ENCODE peak calls at places on chromosomes 13 and 19, in four cellular contexts. One of them, this sample, is unnamed.

GRCh38 chr19:29666634-29667389 is 1.6 kb downstream of the PLEKHF1 start:
- DNase-seq in HCT116: no peak
- DNase-seq in GM23338: peak
- DNase-seq in tibial nerve: peak
- DNase-seq in this sample: peak

GRCh38 chr13:113777311-113778260 is 18.6 kb downstream of the TMEM255B start:
- DNase-seq in HCT116: no peak
- DNase-seq in GM23338: peak
- DNase-seq in tibial nerve: no peak
- DNase-seq in this sample: no peak

GRCh38 chr19:33832633-33833032 is 36.0 kb downstream of the KCTD15 start:
- DNase-seq in HCT116: no peak
- DNase-seq in GM23338: no peak
- DNase-seq in tibial nerve: no peak
- DNase-seq in this sample: no peak

GRCh38 chr19:28886708-28887107 is 326.2 kb downstream of the UQCRFS1 start:
- DNase-seq in HCT116: no peak
- DNase-seq in GM23338: no peak
- DNase-seq in tibial nerve: no peak
- DNase-seq in this sample: no peak

GRCh38 chr19:8511573-8512101 is 2.3 kb downstream of the ZNF414 start:
- DNase-seq in HCT116: peak
- DNase-seq in GM23338: no peak
- DNase-seq in tibial nerve: no peak
- DNase-seq in this sample: no peak

GRCh38 chr13:53001444-53001843 is 27.2 kb upstream of the OLFM4 start:
- DNase-seq in HCT116: no peak
- DNase-seq in GM23338: no peak
- DNase-seq in tibial nerve: no peak
- DNase-seq in this sample: no peak

GRCh38 chr19:34314437-34315313 is 50.3 kb upstream of the GPI start:
- DNase-seq in HCT116: no peak
- DNase-seq in GM23338: no peak
- DNase-seq in tibial nerve: no peak
- DNase-seq in this sample: no peak

GRCh38 chr19:40216777-40217026 is 1.5 kb downstream of the TTC9B start:
- DNase-seq in HCT116: no peak
- DNase-seq in GM23338: no peak
- DNase-seq in tibial nerve: no peak
- DNase-seq in this sample: no peak

GRCh38 chr19:2711175-2711936 is 8.9 kb upstream of the GNG7 start:
- DNase-seq in HCT116: no peak
- DNase-seq in GM23338: no peak
- DNase-seq in tibial nerve: no peak
- DNase-seq in this sample: no peak

DNA sequence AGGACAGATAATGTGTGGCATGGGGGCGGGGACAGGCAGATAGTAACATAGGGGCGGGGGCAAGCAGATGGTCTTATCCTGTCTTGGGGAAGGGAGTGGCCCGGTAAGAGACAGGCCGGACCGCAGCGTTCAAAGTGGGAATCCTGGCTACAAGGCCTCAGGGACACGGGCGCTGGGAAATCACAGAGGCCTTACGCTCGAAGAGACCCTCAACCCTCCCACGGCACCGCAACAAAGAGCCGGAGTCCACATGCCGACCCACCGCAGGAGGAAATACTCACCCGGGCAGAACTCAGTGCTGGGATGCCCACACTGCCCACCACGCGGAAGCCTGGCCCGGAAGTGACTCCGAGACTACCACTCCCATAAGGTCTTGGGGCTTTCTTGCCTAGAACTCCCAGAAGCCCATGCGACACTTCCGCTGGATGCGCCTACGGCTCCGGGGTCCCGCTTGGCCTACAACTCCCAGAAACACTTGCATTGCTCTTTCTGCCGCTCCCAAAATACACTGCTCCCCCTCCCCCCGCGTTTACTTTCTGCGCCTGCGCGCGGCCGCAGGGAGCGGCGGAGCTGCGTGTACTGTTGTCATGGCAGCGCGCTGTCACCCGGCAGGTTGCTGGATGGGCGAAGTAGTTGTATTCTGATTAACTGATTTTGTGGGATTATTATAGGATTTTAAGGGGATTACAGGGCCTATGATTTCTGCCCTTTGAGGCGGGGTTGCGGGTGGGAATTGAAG is at the start of gene CTU1:
- DNase-seq in HCT116: peak
- DNase-seq in GM23338: peak
- DNase-seq in tibial nerve: peak
- DNase-seq in this sample: peak
- TF ChIP-seq CTCF in HCT116: no peak
- TF ChIP-seq CTCF in GM23338: no peak
- TF ChIP-seq CTCF in tibial nerve: no peak
- TF ChIP-seq CTCF in this sample: peak

GRCh38 chr19:38674388-38675133 is 27.1 kb downstream of the ACTN4 start:
- DNase-seq in HCT116: no peak
- DNase-seq in GM23338: no peak
- DNase-seq in tibial nerve: no peak
- DNase-seq in this sample: no peak
- H3K27ac ChIP-seq in HCT116: no peak
- H3K27ac ChIP-seq in GM23338: peak
- H3K27ac ChIP-seq in tibial nerve: peak
- H3K27ac ChIP-seq in this sample: peak

GRCh38 chr13:28805193-28805819 is 14.8 kb upstream of the MTUS2 start:
- DNase-seq in HCT116: no peak
- DNase-seq in GM23338: peak
- DNase-seq in tibial nerve: no peak
- DNase-seq in this sample: no peak
- TF ChIP-seq CTCF in HCT116: peak
- TF ChIP-seq CTCF in GM23338: peak
- TF ChIP-seq CTCF in tibial nerve: no peak
- TF ChIP-seq CTCF in this sample: no peak

DNA sequence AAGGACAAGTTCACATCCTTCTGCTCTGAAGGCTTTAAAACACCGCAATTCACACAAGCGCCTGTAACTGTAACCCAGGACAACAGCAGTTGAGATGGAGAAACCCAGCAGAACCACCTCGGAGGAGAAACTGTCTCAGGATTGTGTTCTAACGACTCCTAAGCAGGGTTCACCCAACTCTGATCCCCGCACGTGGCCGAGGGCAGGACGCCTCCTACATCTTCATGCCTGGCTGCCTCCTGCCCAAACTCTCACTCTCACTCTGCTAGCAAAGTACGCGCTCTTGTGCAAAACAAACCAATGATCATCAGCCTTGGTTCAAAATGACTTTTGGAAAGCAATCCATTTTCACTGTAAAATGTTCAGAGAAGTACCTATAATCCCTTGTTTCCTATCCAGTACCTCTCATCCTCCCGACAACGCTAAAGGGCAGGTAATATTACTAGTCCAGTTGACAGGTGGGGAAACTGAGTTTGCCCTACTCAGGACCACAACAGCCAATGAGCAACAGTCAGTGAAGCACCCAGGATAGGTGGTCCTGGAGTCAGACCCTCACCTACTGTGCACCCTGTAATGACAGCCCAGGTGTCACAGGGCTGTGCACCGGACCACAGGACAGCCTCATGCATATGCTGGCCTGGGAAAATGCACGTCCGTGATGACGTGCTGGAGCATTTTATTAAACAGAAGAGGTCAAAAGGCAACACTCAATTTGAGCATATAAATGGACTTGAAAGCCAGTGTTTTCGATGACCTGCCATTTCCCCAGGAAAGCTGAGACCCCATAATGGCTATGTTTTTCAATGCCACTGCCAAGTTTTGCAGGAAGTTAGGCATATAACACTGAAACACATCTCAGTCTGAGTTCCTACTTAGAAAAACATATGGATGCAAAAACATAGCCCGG is 25.4 kb downstream of the EPS15L1 start:
- DNase-seq in HCT116: no peak
- DNase-seq in GM23338: no peak
- DNase-seq in tibial nerve: no peak
- DNase-seq in this sample: no peak
- H3K27ac ChIP-seq in HCT116: no peak
- H3K27ac ChIP-seq in GM23338: peak
- H3K27ac ChIP-seq in tibial nerve: peak
- H3K27ac ChIP-seq in this sample: no peak

DNA sequence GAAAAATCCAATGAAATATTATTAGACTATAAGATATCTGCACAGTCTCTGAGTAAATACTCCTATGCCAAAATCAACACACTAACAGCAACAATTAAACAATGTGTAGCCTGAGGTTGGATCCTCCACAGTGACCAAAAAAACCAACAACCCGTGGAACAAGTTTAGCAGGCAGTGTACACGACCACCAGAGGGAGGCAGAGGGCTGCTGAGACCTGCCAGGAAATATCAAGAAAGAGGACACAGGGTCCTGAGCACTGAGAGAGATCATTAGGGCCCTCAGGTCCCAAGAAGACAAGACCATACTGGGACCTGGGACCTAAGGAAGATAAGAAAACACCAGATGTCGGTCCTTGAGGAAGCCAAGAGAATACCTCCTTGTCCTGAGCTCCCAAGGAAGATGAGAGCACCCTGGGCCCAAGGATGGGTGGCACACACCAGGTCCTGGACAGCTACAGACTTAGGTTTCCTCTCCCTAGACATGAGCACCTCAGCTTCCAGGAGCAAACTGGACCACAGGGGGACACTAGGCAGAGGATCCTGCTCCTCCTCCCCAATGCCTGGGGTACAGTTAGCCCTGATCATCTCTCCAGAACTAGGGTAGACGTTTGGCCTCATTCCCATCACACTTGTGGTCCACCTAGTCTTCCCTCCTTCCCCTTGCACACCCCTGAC is 822 bp upstream of the ZNF274 start:
- DNase-seq in HCT116: no peak
- DNase-seq in GM23338: peak
- DNase-seq in tibial nerve: peak
- DNase-seq in this sample: peak
- TF ChIP-seq CTCF in HCT116: peak
- TF ChIP-seq CTCF in GM23338: peak
- TF ChIP-seq CTCF in tibial nerve: no peak
- TF ChIP-seq CTCF in this sample: peak

DNA sequence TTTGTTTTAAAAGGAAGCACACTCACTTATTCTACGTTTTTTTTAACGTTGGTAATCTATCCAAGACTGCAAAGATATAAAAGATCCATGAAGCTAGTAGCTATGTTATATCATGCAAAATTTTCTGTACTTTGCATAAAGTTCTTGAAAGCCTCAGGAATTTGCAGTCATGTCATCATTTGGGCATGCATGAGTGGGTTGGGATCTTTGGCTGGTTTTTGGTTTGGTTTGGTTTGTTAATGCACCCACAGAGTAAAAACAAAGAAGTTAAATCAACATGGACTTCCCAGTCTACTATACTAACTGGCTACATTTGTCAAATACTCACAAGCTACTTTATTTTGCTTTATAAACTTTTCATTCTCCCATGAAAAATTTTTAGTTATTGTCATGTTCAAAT is 26.1 kb downstream of the RXFP2 start:
- DNase-seq in HCT116: no peak
- DNase-seq in GM23338: no peak
- DNase-seq in tibial nerve: no peak
- DNase-seq in this sample: no peak
- H3K27ac ChIP-seq in HCT116: no peak
- H3K27ac ChIP-seq in GM23338: no peak
- H3K27ac ChIP-seq in tibial nerve: no peak
- H3K27ac ChIP-seq in this sample: no peak

This sample was measured in body of pancreas.